ENCODE peak calls at places on chromosomes 13 and 19, in six cellular contexts. V is stimulated activated CD8-positive, alpha-beta memory T cell treated with anti-CD3 and anti-CD28 coated beads, Interleukin-15, amount 100 ng/mL, for 24 hours; Y is RCC 7860; A is T-helper 17 cell; B is activated naive CD8-positive, alpha-beta T cell treated with anti-CD3 and anti-CD28 coated beads, Interleukin-2, amount 50 U/mL, for 24 hours; N is T-cell. O is an unnamed sample.

GRCh38 chr19:48644839-48645651 is 942 bp downstream of the CA11 start:
- DNase-seq in N (peak; percentile 60), A (peak; percentile 62), B (peak; percentile 74), Y (peak; percentile 23), V (no peak), O (peak; percentile 79)

GRCh38 chr13:46949211-46949610 is 52.4 kb upstream of the HTR2A start:
- DNase-seq in A (no peak), Y (no peak), V (no peak), B (no peak), N (no peak), O (no peak)

GRCh38 chr19:55383789-55384575 is at the start of gene TMEM238:
- DNase-seq in Y (no peak), N (peak; percentile 33), V (no peak), A (peak; percentile 27), B (peak; percentile 63), O (peak; percentile 90)

GRCh38 chr19:39927524-39928356 is 6.7 kb downstream of the FCGBP start:
- DNase-seq in B (no peak), V (no peak), Y (no peak), N (no peak), A (no peak), O (no peak)

GRCh38 chr13:33797622-33798021 is 20.3 kb upstream of the RFC3 start:
- DNase-seq in Y (no peak), A (no peak), N (no peak), B (no peak), V (no peak), O (no peak)

GRCh38 chr13:35866801-35867200 is 264.4 kb downstream of the DCLK1 start:
- DNase-seq in Y (no peak), B (no peak), V (no peak), N (no peak), A (no peak), O (no peak)

GRCh38 chr13:60275208-60275607 is 111.5 kb upstream of the DIAPH3 start:
- DNase-seq in Y (no peak), V (no peak), B (no peak), N (no peak), A (no peak), O (no peak)

GRCh38 chr19:55486971-55487883 is 1.0 kb upstream of the SSC5D start:
- DNase-seq in A (no peak), N (no peak), B (peak; percentile 79), V (no peak), Y (peak; percentile 50), O (peak; percentile 49)

GRCh38 chr13:110356362-110356761 is 49.3 kb downstream of the COL4A2 start:
- DNase-seq in A (no peak), B (no peak), V (no peak), N (no peak), Y (no peak), O (no peak)

GRCh38 chr13:36131215-36131930 is at the start of gene DCLK1:
- DNase-seq in Y (peak; percentile 8), B (no peak), N (no peak), A (no peak), V (no peak), O (no peak)

GRCh38 chr19:23867895-23868294 is 46.8 kb upstream of the ZNF726 start:
- DNase-seq in B (no peak), N (no peak), A (no peak), V (no peak), Y (no peak), O (no peak)

GRCh38 chr13:81396172-81396571 is 1055.2 kb upstream of the SPRY2 start:
- DNase-seq in B (no peak), N (no peak), Y (no peak), A (no peak), V (no peak), O (no peak)

GRCh38 chr13:51727634-51728274 is 76.2 kb downstream of the DHRS12 start:
- DNase-seq in N (no peak), Y (no peak), A (no peak), B (no peak), V (no peak), O (no peak)

GRCh38 chr13:39789451-39789850 is 134.0 kb downstream of the COG6 start:
- DNase-seq in B (no peak), A (no peak), V (no peak), N (no peak), Y (no peak), O (no peak)

GRCh38 chr13:50594276-50594970 is 249.1 kb downstream of the DLEU7 start:
- DNase-seq in N (no peak), A (no peak), B (peak; percentile 61), V (no peak), Y (no peak), O (peak; percentile 75)

GRCh38 chr19:13503570-13504235 is 2.6 kb downstream of the CACNA1A start:
- DNase-seq in B (no peak), Y (no peak), V (no peak), A (no peak), N (no peak), O (no peak)

O was measured in GM20000.